ENCODE peak calls at places on chromosomes 2 and 18, in eight cellular contexts. R is neural progenitor cell, I is AG04449, V is kidney, S is IMR-90, C is PC-3, N is cardiac muscle cell, L is fibroblast of the aortic adventitia. G is an unnamed sample.

GRCh38 chr2:26366957-26367356 is 20.4 kb upstream of the ADGRF3 start:
- DNase-seq in V (no peak), R (no peak), N (no peak), I (no peak), C (no peak), L (no peak), S (no peak), G (no peak)

GRCh38 chr2:26542194-26542455 is 64.2 kb upstream of the OTOF start:
- DNase-seq in L (no peak), I (no peak), N (no peak), C (no peak), R (no peak), S (no peak), V (no peak), G (no peak)

GRCh38 chr2:60551241-60552095 is 2.0 kb downstream of the BCL11A start:
- DNase-seq in N (peak; percentile 70), L (no peak), I (no peak), S (no peak), V (peak; percentile 77), C (peak; percentile 67), R (peak; percentile 57), G (no peak)

GRCh38 chr2:144943293-144943941 is 423.5 kb upstream of the ZEB2 start:
- DNase-seq in S (no peak), V (no peak), R (no peak), C (no peak), N (no peak), L (no peak), I (no peak), G (no peak)

GRCh38 chr2:109558076-109558882 is 55.5 kb downstream of the SEPTIN10 start:
- DNase-seq in V (no peak), N (peak; percentile 87), C (peak; percentile 97), R (no peak), I (no peak), L (peak; percentile 89), S (peak; percentile 83), G (no peak)

GRCh38 chr18:23958036-23958435 is 56.5 kb upstream of the TTC39C start:
- DNase-seq in L (peak; percentile 82), I (no peak), S (no peak), C (no peak), R (no peak), N (peak; percentile 51), V (no peak), G (no peak)

GRCh38 chr2:63903003-63903402 is 61.3 kb downstream of the UGP2 start:
- DNase-seq in I (no peak), V (no peak), S (peak; percentile 26), N (peak; percentile 12), R (no peak), C (no peak), L (peak; percentile 28), G (no peak)

GRCh38 chr2:25528173-25528572 is 145.2 kb downstream of the DTNB start:
- DNase-seq in L (peak; percentile 73), V (no peak), S (peak; percentile 76), N (peak; percentile 62), C (peak; percentile 69), R (no peak), I (peak; percentile 21), G (no peak)

GRCh38 chr2:209368924-209369323 is 54.9 kb upstream of the MAP2 start:
- DNase-seq in I (peak; percentile 89), R (no peak), L (peak; percentile 96), C (peak; percentile 99), N (peak; percentile 91), V (peak; percentile 59), S (peak; percentile 58), G (peak; percentile 71)

GRCh38 chr2:37244017-37244416 is 12.6 kb downstream of the NDUFAF7 start:
- DNase-seq in V (no peak), I (no peak), S (no peak), C (no peak), N (peak; percentile 25), L (peak; percentile 14), R (no peak), G (no peak)

GRCh38 chr2:237979331-237979730 is 12.5 kb downstream of the UBE2F start:
- DNase-seq in S (no peak), N (no peak), C (no peak), L (no peak), I (no peak), R (no peak), V (no peak), G (no peak)

GRCh38 chr2:88253375-88253774 is 83.2 kb downstream of the THNSL2 start:
- DNase-seq in I (no peak), S (no peak), L (no peak), C (no peak), R (no peak), V (no peak), N (no peak), G (no peak)

GRCh38 chr2:240425697-240426096 is 9.8 kb upstream of the GPC1 start:
- DNase-seq in L (no peak), V (peak; percentile 41), S (no peak), C (no peak), I (no peak), N (no peak), R (no peak), G (no peak)

GRCh38 chr2:226552571-226553285 is 246.9 kb downstream of the IRS1 start:
- DNase-seq in I (no peak), N (no peak), L (no peak), S (no peak), C (no peak), R (no peak), V (no peak), G (no peak)

GRCh38 chr18:50428531-50429206 is 53.8 kb downstream of the SKA1 start:
- DNase-seq in C (no peak), V (no peak), R (no peak), N (peak; percentile 59), S (no peak), I (no peak), L (peak; percentile 16), G (no peak)

GRCh38 chr18:55585586-55586521 is 2.1 kb downstream of the TCF4 start:
- DNase-seq in R (peak; percentile 27), L (peak; percentile 56), C (no peak), I (no peak), N (peak; percentile 42), S (peak; percentile 35), V (no peak), G (no peak)

GRCh38 chr18:7844017-7844416 is 276.9 kb downstream of the PTPRM start:
- DNase-seq in I (no peak), C (peak; percentile 13), S (peak; percentile 33), L (no peak), N (peak; percentile 39), V (no peak), R (no peak), G (no peak)

GRCh38 chr2:72134408-72134996 is 13.2 kb downstream of the CYP26B1 start:
- DNase-seq in R (no peak), L (no peak), N (no peak), I (no peak), V (no peak), S (no peak), C (no peak), G (no peak)

GRCh38 chr2:45825001-45825651 is 173.7 kb downstream of the PRKCE start:
- DNase-seq in V (no peak), C (no peak), I (no peak), R (no peak), S (no peak), L (no peak), N (no peak), G (no peak)
- TF ChIP-seq CTCF in V (no peak), C (no peak), I (no peak), R (no peak), S (no peak), L (no peak), N (no peak), G (no peak)

GRCh38 chr18:51541230-51541629 is 343.7 kb upstream of the MEX3C start:
- DNase-seq in V (no peak), N (no peak), L (no peak), S (no peak), C (no peak), R (no peak), I (no peak), G (no peak)

GRCh38 chr18:51540562-51540961 is 343.1 kb upstream of the MEX3C start:
- DNase-seq in S (no peak), L (no peak), I (no peak), R (no peak), C (no peak), N (no peak), V (no peak), G (no peak)

GRCh38 chr18:51531496-51531895 is 334.0 kb upstream of the MEX3C start:
- DNase-seq in S (no peak), I (no peak), N (no peak), V (no peak), R (no peak), C (peak; percentile 65), L (no peak), G (no peak)

DNA sequence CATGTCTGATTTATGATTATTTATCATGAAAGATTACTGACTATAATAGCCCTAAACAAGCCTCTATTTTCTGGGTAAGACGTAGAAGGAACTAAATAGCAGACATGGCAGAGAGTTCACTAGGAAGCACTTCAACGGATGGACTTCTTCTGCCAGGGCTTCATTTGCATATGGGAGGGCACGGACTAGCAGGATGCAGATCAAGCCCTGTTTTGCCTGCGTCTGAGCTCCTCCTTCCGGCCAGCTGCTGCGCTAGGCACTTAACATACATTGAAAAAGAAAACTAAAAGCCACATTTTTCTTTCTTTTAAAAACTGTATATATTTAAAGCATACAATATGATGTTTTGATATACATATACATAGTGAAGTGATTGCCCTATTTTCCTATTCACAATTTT is 340.0 kb upstream of the MEX3C start:
- DNase-seq in N (peak; percentile 85), I (no peak), R (peak; percentile 68), C (peak; percentile 9), S (no peak), V (no peak), L (peak; percentile 8), G (no peak)
- TF ChIP-seq CTCF in N (peak; percentile 78), I (no peak), R (peak; percentile 61), C (no peak), S (no peak), V (peak; percentile 19), L (no peak), G (no peak)

GRCh38 chr18:72935744-72936143 is 68.0 kb upstream of the NETO1 start:
- DNase-seq in N (no peak), R (no peak), L (no peak), S (no peak), V (no peak), I (no peak), C (no peak), G (no peak)
- TF ChIP-seq CTCF in N (no peak), R (no peak), L (no peak), S (no peak), V (no peak), I (no peak), C (no peak), G (no peak)

DNA sequence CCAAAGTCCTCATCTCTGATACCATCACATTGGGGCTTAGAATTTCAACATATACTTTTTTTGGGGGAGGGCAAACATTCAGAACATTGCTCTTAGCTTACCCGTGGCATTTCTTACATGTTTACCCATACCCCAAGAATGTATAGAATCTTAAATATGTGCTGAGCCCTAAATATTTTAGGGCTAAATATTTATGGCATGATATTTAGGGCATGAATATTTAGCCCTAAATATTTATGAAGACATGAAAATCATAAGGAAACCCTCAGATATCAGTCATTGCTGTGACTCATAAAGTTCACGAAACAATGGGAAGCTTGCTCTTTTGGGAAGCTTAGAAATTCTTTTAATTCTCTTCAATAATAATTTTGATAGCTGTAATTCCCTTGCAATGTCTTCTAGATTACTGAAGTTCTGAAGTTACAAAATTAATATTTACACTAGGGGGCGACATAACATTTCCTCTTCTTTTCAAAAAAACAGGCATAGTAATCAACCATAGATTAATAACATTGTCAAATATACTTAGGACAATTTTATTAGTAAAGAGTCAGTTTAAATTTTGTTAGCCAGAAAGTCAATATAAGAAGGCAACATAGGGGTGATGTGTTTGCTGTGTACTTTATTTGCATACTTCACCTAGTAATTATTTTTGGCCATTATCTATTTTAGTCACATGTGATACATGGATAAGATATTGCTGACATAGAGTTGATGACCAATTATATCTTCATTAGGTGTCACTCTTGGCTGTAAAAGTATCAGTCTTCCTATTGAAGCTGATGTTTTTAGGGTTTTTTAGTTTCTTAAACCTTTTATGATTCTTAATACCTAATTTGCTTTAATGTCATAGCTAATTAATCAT is 13.1 kb downstream of the ZNF804A start:
- DNase-seq in N (peak; percentile 35), V (no peak), L (peak; percentile 73), R (no peak), S (peak; percentile 48), C (peak; percentile 74), I (no peak), G (no peak)
- TF ChIP-seq CTCF in N (peak; percentile 43), V (no peak), L (peak; percentile 45), R (peak; percentile 68), S (peak; percentile 60), C (peak; percentile 77), I (no peak), G (no peak)